ENCODE peak calls at places on chromosomes 7 and 10, in ten cellular contexts. U is NCI-H1105; E is NCI-H1694 treated with DMSO at 0.1 percent for 48 hours; C is Calu3; R is MM.1S; T is heart right ventricle; X is activated T-cell treated with anti-CD3 and anti-CD28 coated beads for 1 hour; P is mucosa of descending colon; G is stimulated activated CD4-positive, alpha-beta T cell treated with anti-CD3 and anti-CD28 coated beads, Interleukin-4, amount 100 ng/mL, for 48 hours; M is stimulated activated CD8-positive, alpha-beta memory T cell treated with anti-CD3 and anti-CD28 coated beads, Interleukin-15, amount 100 ng/mL, for 1 hour. Q is an unnamed sample.

GRCh38 chr7:120857558-120858298 is at the start of gene TSPAN12:
- DNase-seq in X (peak), U (peak), P (peak), G (peak), T (peak), E (peak), C (peak), M (no peak), R (peak), Q (peak)

GRCh38 chr7:142196066-142196840 is 61.6 kb downstream of the PRSS58 start:
- DNase-seq in R (no peak), X (no peak), P (no peak), T (no peak), M (no peak), U (no peak), G (no peak), E (no peak), C (no peak), Q (no peak)

GRCh38 chr7:78315119-78315518 is 516.5 kb downstream of the PHTF2 start:
- DNase-seq in P (no peak), C (no peak), G (no peak), M (no peak), R (no peak), U (no peak), E (no peak), T (no peak), X (no peak), Q (no peak)

GRCh38 chr10:17548162-17548561 is 69.0 kb downstream of the HACD1 start:
- DNase-seq in E (no peak), T (no peak), X (no peak), G (no peak), P (no peak), U (no peak), R (no peak), M (no peak), C (no peak), Q (no peak)

GRCh38 chr10:101762736-101763135 is 13.2 kb downstream of the FGF8 start:
- DNase-seq in T (no peak), R (no peak), C (no peak), U (no peak), P (no peak), G (no peak), E (no peak), M (no peak), X (no peak), Q (no peak)

GRCh38 chr7:73839290-73839689 is 3.0 kb downstream of the METTL27 start:
- DNase-seq in T (no peak), U (no peak), G (no peak), E (no peak), X (no peak), M (no peak), P (no peak), R (no peak), C (no peak), Q (no peak)

GRCh38 chr10:119090968-119091367 is 10.4 kb upstream of the EIF3A start:
- DNase-seq in E (no peak), X (no peak), C (peak), T (no peak), M (no peak), R (peak), P (no peak), U (no peak), G (no peak), Q (no peak)

GRCh38 chr7:32299133-32299702 is 191.0 kb downstream of the LSM5 start:
- DNase-seq in R (no peak), X (no peak), T (peak), E (no peak), P (no peak), G (no peak), U (no peak), M (no peak), C (no peak), Q (no peak)

GRCh38 chr10:26441491-26442214 is 3.5 kb downstream of the APBB1IP start:
- DNase-seq in X (no peak), M (no peak), C (no peak), R (no peak), P (no peak), U (no peak), G (no peak), E (no peak), T (no peak), Q (no peak)

GRCh38 chr7:28773423-28774129 is 184.6 kb downstream of the TRIL start:
- DNase-seq in X (no peak), M (no peak), C (no peak), P (no peak), U (peak), T (no peak), G (no peak), R (no peak), E (no peak), Q (no peak)

GRCh38 chr10:101319241-101319915 is 34.6 kb upstream of the BTRC start:
- DNase-seq in T (no peak), U (no peak), P (no peak), E (no peak), G (no peak), X (no peak), C (no peak), M (no peak), R (no peak), Q (no peak)

GRCh38 chr7:5625938-5626337 is 155.5 kb downstream of the RNF216 start:
- DNase-seq in M (no peak), T (no peak), U (no peak), C (no peak), R (no peak), G (no peak), P (no peak), X (no peak), E (no peak), Q (no peak)

GRCh38 chr10:61181832-61182231 is 237.8 kb upstream of the RHOBTB1 start:
- DNase-seq in P (no peak), M (no peak), X (no peak), E (no peak), U (no peak), R (no peak), G (no peak), T (no peak), C (no peak), Q (no peak)

GRCh38 chr7:39480901-39481300 is 85.3 kb upstream of the YAE1 start:
- DNase-seq in G (no peak), P (no peak), U (no peak), E (no peak), R (no peak), M (no peak), X (no peak), T (no peak), C (no peak), Q (no peak)

GRCh38 chr10:93872776-93873175 is 21.0 kb upstream of the SLC35G1 start:
- DNase-seq in C (no peak), G (no peak), E (peak), R (no peak), U (no peak), M (no peak), P (no peak), T (no peak), X (no peak), Q (no peak)

GRCh38 chr10:23892296-23892695 is 316.6 kb upstream of the KIAA1217 start:
- DNase-seq in E (no peak), T (no peak), U (no peak), P (no peak), R (no peak), G (no peak), X (no peak), M (no peak), C (no peak), Q (no peak)

GRCh38 chr7:68041559-68041958 is 1044.9 kb downstream of the TYW1 start:
- DNase-seq in R (no peak), G (no peak), X (no peak), C (no peak), E (no peak), U (no peak), T (no peak), P (no peak), M (no peak), Q (no peak)

GRCh38 chr7:45000096-45001032 is at the start of gene CCM2:
- DNase-seq in M (no peak), P (no peak), E (no peak), R (peak), G (no peak), T (peak), X (no peak), U (no peak), C (peak), Q (peak)

GRCh38 chr7:749121-749520 is 22.0 kb upstream of the PRKAR1B start:
- DNase-seq in M (no peak), G (no peak), E (peak), P (peak), X (no peak), U (no peak), T (no peak), R (no peak), C (no peak), Q (peak)

GRCh38 chr10:29736325-29737208 is 101.8 kb upstream of the SVIL start:
- DNase-seq in E (no peak), R (no peak), X (peak), M (no peak), P (peak), C (peak), T (peak), G (peak), U (peak), Q (peak)

GRCh38 chr10:63542835-63543575 is 21.8 kb downstream of the REEP3 start:
- DNase-seq in G (no peak), C (no peak), E (peak), U (no peak), T (no peak), X (no peak), P (no peak), M (no peak), R (no peak), Q (no peak)

GRCh38 chr10:78875932-78876331 is 192.8 kb upstream of the ZMIZ1 start:
- DNase-seq in X (no peak), C (no peak), P (no peak), T (no peak), U (no peak), M (no peak), E (no peak), G (no peak), R (no peak), Q (no peak)

GRCh38 chr7:152894295-152895170 is 135.0 kb downstream of the ACTR3B start:
- DNase-seq in U (no peak), C (peak), X (no peak), G (peak), M (no peak), E (peak), T (no peak), P (no peak), R (peak), Q (no peak)

GRCh38 chr7:28835800-28836199 is 122.3 kb downstream of the TRIL start:
- DNase-seq in P (no peak), M (no peak), R (peak), X (no peak), U (no peak), E (no peak), G (no peak), C (no peak), T (no peak), Q (no peak)

GRCh38 chr7:2715341-2716231 is 27.6 kb downstream of the AMZ1 start:
- DNase-seq in R (peak), C (no peak), X (peak), P (no peak), G (peak), T (no peak), M (no peak), E (no peak), U (no peak), Q (no peak)

GRCh38 chr7:74474271-74474865 is 20.7 kb downstream of the GTF2IRD1 start:
- DNase-seq in M (no peak), E (no peak), U (no peak), P (no peak), G (no peak), C (no peak), X (no peak), R (no peak), T (no peak), Q (no peak)

GRCh38 chr7:136870799-136871487 is 2.5 kb downstream of the CHRM2 start:
- DNase-seq in C (no peak), T (peak), R (no peak), M (no peak), U (no peak), P (peak), X (no peak), E (no peak), G (no peak), Q (no peak)

GRCh38 chr7:117148971-117149370 is 173.9 kb downstream of the WNT2 start:
- DNase-seq in U (no peak), C (no peak), P (no peak), G (no peak), X (no peak), M (no peak), E (no peak), R (no peak), T (no peak), Q (no peak)

GRCh38 chr7:92645531-92646061 is 55.4 kb upstream of the FAM133B start:
- DNase-seq in X (no peak), T (no peak), C (no peak), E (no peak), U (no peak), P (peak), R (no peak), G (no peak), M (no peak), Q (no peak)

GRCh38 chr7:129948877-129949291 is 3.9 kb downstream of the UBE2H start:
- DNase-seq in G (peak), E (no peak), M (peak), P (peak), U (peak), C (peak), X (peak), R (peak), T (peak), Q (peak)

GRCh38 chr10:77906863-77907861 is 19.4 kb downstream of the DLG5 start:
- DNase-seq in R (no peak), T (no peak), P (no peak), U (no peak), X (no peak), G (no peak), C (no peak), E (no peak), M (no peak), Q (no peak)

GRCh38 chr7:8582723-8583122 is 149.3 kb downstream of the NXPH1 start:
- DNase-seq in U (no peak), E (no peak), M (no peak), P (no peak), T (no peak), G (no peak), C (no peak), X (no peak), R (no peak), Q (no peak)

GRCh38 chr7:55019329-55019690 is 493 bp downstream of the EGFR start:
- DNase-seq in U (no peak), C (peak), T (peak), X (no peak), G (no peak), M (no peak), P (peak), E (no peak), R (no peak), Q (peak)

GRCh38 chr10:122363722-122364463 is 10.6 kb upstream of the PLEKHA1 start:
- DNase-seq in P (no peak), M (no peak), R (no peak), E (no peak), C (no peak), G (no peak), X (no peak), U (no peak), T (no peak), Q (no peak)

GRCh38 chr7:43630466-43630865 is 47.6 kb downstream of the STK17A start:
- DNase-seq in X (no peak), T (no peak), M (no peak), G (no peak), P (no peak), U (no peak), C (no peak), R (no peak), E (no peak), Q (no peak)

GRCh38 chr7:136693166-136694119 is 175.0 kb upstream of the CHRM2 start:
- DNase-seq in E (no peak), T (no peak), X (no peak), M (no peak), G (no peak), C (no peak), P (no peak), U (no peak), R (no peak), Q (no peak)

GRCh38 chr7:17680943-17681351 is 259.3 kb downstream of the SNX13 start:
- DNase-seq in P (no peak), C (no peak), T (no peak), U (no peak), G (no peak), E (peak), M (no peak), R (peak), X (no peak), Q (no peak)

GRCh38 chr7:105502173-105502572 is 19.9 kb downstream of the PUS7 start:
- DNase-seq in U (no peak), C (no peak), T (no peak), G (no peak), R (no peak), M (no peak), E (no peak), P (no peak), X (no peak), Q (no peak)

GRCh38 chr10:25493122-25493893 is 318.5 kb downstream of the GPR158 start:
- DNase-seq in P (no peak), R (no peak), G (no peak), U (no peak), E (no peak), C (peak), X (no peak), M (no peak), T (no peak), Q (no peak)

GRCh38 chr10:43229208-43230061 is 37.4 kb downstream of the RASGEF1A start:
- DNase-seq in R (no peak), M (no peak), G (no peak), X (peak), T (no peak), P (peak), C (peak), E (no peak), U (peak), Q (peak)